ENCODE peak calls at places on chromosome 22, in nine cellular contexts. N, L, G, T, Z, K, M, I and F are unnamed samples.

GRCh38 chr22:40592352-40593113 is 44.0 kb downstream of the MRTFA start:
- DNase-seq in N (no peak), L (no peak), G (no peak), T (no peak), Z (no peak), K (no peak), M (no peak), I (no peak), F (peak)

GRCh38 chr22:24695958-24696511 is 78.5 kb downstream of the PIWIL3 start:
- DNase-seq in N (no peak), L (no peak), G (no peak), T (no peak), Z (no peak), K (no peak), M (no peak), I (no peak), F (no peak)

GRCh38 chr22:20783844-20784723 is 10.2 kb downstream of the SERPIND1 start:
- DNase-seq in N (peak), L (peak), G (peak), T (no peak), Z (peak), K (peak), M (peak), I (peak), F (no peak)

GRCh38 chr22:44196241-44196640 is 15.5 kb downstream of the PARVG start:
- DNase-seq in N (no peak), L (no peak), G (no peak), T (no peak), Z (no peak), K (no peak), M (no peak), I (no peak), F (no peak)

GRCh38 chr22:29093980-29094379 is 21.1 kb downstream of the KREMEN1 start:
- DNase-seq in N (no peak), L (peak), G (no peak), T (no peak), Z (no peak), K (no peak), M (no peak), I (peak), F (no peak)

GRCh38 chr22:43179911-43180195 is 7.1 kb downstream of the TTLL12 start:
- DNase-seq in N (no peak), L (no peak), G (no peak), T (no peak), Z (no peak), K (no peak), M (no peak), I (no peak), F (no peak)

GRCh38 chr22:45235851-45236342 is 4.8 kb downstream of the KIAA0930 start:
- DNase-seq in N (no peak), L (no peak), G (no peak), T (no peak), Z (no peak), K (no peak), M (no peak), I (no peak), F (peak)

GRCh38 chr22:47013861-47014635 is 251.6 kb downstream of the TBC1D22A start:
- DNase-seq in N (no peak), L (no peak), G (no peak), T (no peak), Z (no peak), K (no peak), M (no peak), I (no peak), F (no peak)

GRCh38 chr22:23499845-23500500 is 80.1 kb downstream of the IGLL1 start:
- DNase-seq in N (no peak), L (no peak), G (no peak), T (no peak), Z (no peak), K (no peak), M (no peak), I (no peak), F (no peak)